ENCODE peak calls at places on chromosomes 4 and X, in ten cellular contexts. One of them, this sample, is unnamed.

GRCh38 chrX:149198980-149199732 is 305.9 kb downstream of the IDS start:
- DNase-seq in foreskin fibroblast: no peak
- DNase-seq in T-helper 2 cell: no peak
- DNase-seq in lower lobe of right lung: no peak
- DNase-seq in AG10803: no peak
- DNase-seq in COLO829: no peak
- DNase-seq in NCI-H82: no peak
- DNase-seq in astrocyte: no peak
- DNase-seq in activated T-helper 1 cell treated with anti-CD3 and anti-CD28 coated beads, Interleukin-2, amount 50 U/mL, for 16 hours: no peak
- DNase-seq in GM06990: peak; percentile 32
- DNase-seq in this sample: no peak

GRCh38 chrX:132710756-132711155 is 221.9 kb upstream of the MBNL3 start:
- DNase-seq in foreskin fibroblast: no peak
- DNase-seq in T-helper 2 cell: no peak
- DNase-seq in lower lobe of right lung: no peak
- DNase-seq in AG10803: no peak
- DNase-seq in COLO829: no peak
- DNase-seq in NCI-H82: no peak
- DNase-seq in astrocyte: no peak
- DNase-seq in activated T-helper 1 cell treated with anti-CD3 and anti-CD28 coated beads, Interleukin-2, amount 50 U/mL, for 16 hours: no peak
- DNase-seq in GM06990: no peak
- DNase-seq in this sample: no peak

GRCh38 chr4:5661237-5661636 is 47.1 kb downstream of the EVC2 start:
- DNase-seq in foreskin fibroblast: no peak
- DNase-seq in T-helper 2 cell: no peak
- DNase-seq in lower lobe of right lung: no peak
- DNase-seq in AG10803: no peak
- DNase-seq in COLO829: no peak
- DNase-seq in NCI-H82: no peak
- DNase-seq in astrocyte: no peak
- DNase-seq in activated T-helper 1 cell treated with anti-CD3 and anti-CD28 coated beads, Interleukin-2, amount 50 U/mL, for 16 hours: no peak
- DNase-seq in GM06990: no peak
- DNase-seq in this sample: no peak

GRCh38 chr4:153661915-153662314 is 22.2 kb upstream of the TLR2 start:
- DNase-seq in foreskin fibroblast: no peak
- DNase-seq in T-helper 2 cell: no peak
- DNase-seq in lower lobe of right lung: no peak
- DNase-seq in AG10803: no peak
- DNase-seq in COLO829: no peak
- DNase-seq in NCI-H82: no peak
- DNase-seq in astrocyte: no peak
- DNase-seq in activated T-helper 1 cell treated with anti-CD3 and anti-CD28 coated beads, Interleukin-2, amount 50 U/mL, for 16 hours: no peak
- DNase-seq in GM06990: no peak
- DNase-seq in this sample: no peak

GRCh38 chr4:113822555-113823290 is 61.2 kb upstream of the CAMK2D start:
- DNase-seq in foreskin fibroblast: no peak
- DNase-seq in T-helper 2 cell: peak; percentile 32
- DNase-seq in lower lobe of right lung: no peak
- DNase-seq in AG10803: peak; percentile 27
- DNase-seq in COLO829: no peak
- DNase-seq in NCI-H82: peak; percentile 1
- DNase-seq in astrocyte: peak; percentile 38
- DNase-seq in activated T-helper 1 cell treated with anti-CD3 and anti-CD28 coated beads, Interleukin-2, amount 50 U/mL, for 16 hours: no peak
- DNase-seq in GM06990: peak; percentile 79
- DNase-seq in this sample: no peak

GRCh38 chr4:89305712-89306437 is 1.7 kb downstream of the GPRIN3 start:
- DNase-seq in foreskin fibroblast: peak; percentile 21
- DNase-seq in T-helper 2 cell: peak; percentile 87
- DNase-seq in lower lobe of right lung: no peak
- DNase-seq in AG10803: peak; percentile 31
- DNase-seq in COLO829: no peak
- DNase-seq in NCI-H82: peak; percentile 23
- DNase-seq in astrocyte: peak; percentile 46
- DNase-seq in activated T-helper 1 cell treated with anti-CD3 and anti-CD28 coated beads, Interleukin-2, amount 50 U/mL, for 16 hours: no peak
- DNase-seq in GM06990: no peak
- DNase-seq in this sample: no peak

GRCh38 chr4:20337261-20337664 is 85.6 kb downstream of the SLIT2 start:
- DNase-seq in foreskin fibroblast: no peak
- DNase-seq in T-helper 2 cell: no peak
- DNase-seq in lower lobe of right lung: no peak
- DNase-seq in AG10803: no peak
- DNase-seq in COLO829: no peak
- DNase-seq in NCI-H82: peak; percentile 81
- DNase-seq in astrocyte: peak; percentile 55
- DNase-seq in activated T-helper 1 cell treated with anti-CD3 and anti-CD28 coated beads, Interleukin-2, amount 50 U/mL, for 16 hours: no peak
- DNase-seq in GM06990: no peak
- DNase-seq in this sample: no peak

GRCh38 chrX:104319346-104319745 is 64.6 kb upstream of the ESX1 start:
- DNase-seq in foreskin fibroblast: no peak
- DNase-seq in T-helper 2 cell: no peak
- DNase-seq in lower lobe of right lung: no peak
- DNase-seq in AG10803: no peak
- DNase-seq in COLO829: no peak
- DNase-seq in NCI-H82: no peak
- DNase-seq in astrocyte: no peak
- DNase-seq in activated T-helper 1 cell treated with anti-CD3 and anti-CD28 coated beads, Interleukin-2, amount 50 U/mL, for 16 hours: no peak
- DNase-seq in GM06990: no peak
- DNase-seq in this sample: no peak

GRCh38 chr4:119697887-119698393 is 69.3 kb upstream of the PDE5A start:
- DNase-seq in foreskin fibroblast: no peak
- DNase-seq in T-helper 2 cell: no peak
- DNase-seq in lower lobe of right lung: no peak
- DNase-seq in AG10803: no peak
- DNase-seq in COLO829: peak; percentile 20
- DNase-seq in NCI-H82: no peak
- DNase-seq in astrocyte: no peak
- DNase-seq in activated T-helper 1 cell treated with anti-CD3 and anti-CD28 coated beads, Interleukin-2, amount 50 U/mL, for 16 hours: no peak
- DNase-seq in GM06990: no peak
- DNase-seq in this sample: no peak

GRCh38 chr4:97593248-97593647 is 550.0 kb downstream of the STPG2 start:
- DNase-seq in foreskin fibroblast: no peak
- DNase-seq in T-helper 2 cell: no peak
- DNase-seq in lower lobe of right lung: no peak
- DNase-seq in AG10803: no peak
- DNase-seq in COLO829: no peak
- DNase-seq in NCI-H82: no peak
- DNase-seq in astrocyte: no peak
- DNase-seq in activated T-helper 1 cell treated with anti-CD3 and anti-CD28 coated beads, Interleukin-2, amount 50 U/mL, for 16 hours: no peak
- DNase-seq in GM06990: no peak
- DNase-seq in this sample: no peak

GRCh38 chrX:109966246-109966645 is 36.7 kb upstream of the TMEM164 start:
- DNase-seq in foreskin fibroblast: peak; percentile 24
- DNase-seq in T-helper 2 cell: no peak
- DNase-seq in lower lobe of right lung: no peak
- DNase-seq in AG10803: no peak
- DNase-seq in COLO829: no peak
- DNase-seq in NCI-H82: no peak
- DNase-seq in astrocyte: no peak
- DNase-seq in activated T-helper 1 cell treated with anti-CD3 and anti-CD28 coated beads, Interleukin-2, amount 50 U/mL, for 16 hours: no peak
- DNase-seq in GM06990: no peak
- DNase-seq in this sample: no peak

GRCh38 chr4:139458999-139459398 is 5.1 kb downstream of the RAB33B start:
- DNase-seq in foreskin fibroblast: no peak
- DNase-seq in T-helper 2 cell: no peak
- DNase-seq in lower lobe of right lung: no peak
- DNase-seq in AG10803: no peak
- DNase-seq in COLO829: no peak
- DNase-seq in NCI-H82: no peak
- DNase-seq in astrocyte: no peak
- DNase-seq in activated T-helper 1 cell treated with anti-CD3 and anti-CD28 coated beads, Interleukin-2, amount 50 U/mL, for 16 hours: no peak
- DNase-seq in GM06990: no peak
- DNase-seq in this sample: no peak

GRCh38 chrX:154082396-154083133 is 15.0 kb downstream of the MECP2 start:
- DNase-seq in foreskin fibroblast: peak; percentile 57
- DNase-seq in T-helper 2 cell: no peak
- DNase-seq in lower lobe of right lung: no peak
- DNase-seq in AG10803: peak; percentile 78
- DNase-seq in COLO829: no peak
- DNase-seq in NCI-H82: no peak
- DNase-seq in astrocyte: peak; percentile 59
- DNase-seq in activated T-helper 1 cell treated with anti-CD3 and anti-CD28 coated beads, Interleukin-2, amount 50 U/mL, for 16 hours: no peak
- DNase-seq in GM06990: no peak
- DNase-seq in this sample: no peak

GRCh38 chr4:162164881-162165528 is 1.2 kb upstream of the FSTL5 start:
- DNase-seq in foreskin fibroblast: no peak
- DNase-seq in T-helper 2 cell: no peak
- DNase-seq in lower lobe of right lung: no peak
- DNase-seq in AG10803: no peak
- DNase-seq in COLO829: no peak
- DNase-seq in NCI-H82: peak; percentile 7
- DNase-seq in astrocyte: peak; percentile 1
- DNase-seq in activated T-helper 1 cell treated with anti-CD3 and anti-CD28 coated beads, Interleukin-2, amount 50 U/mL, for 16 hours: no peak
- DNase-seq in GM06990: no peak
- DNase-seq in this sample: no peak

GRCh38 chrX:148310402-148311200 is 189.8 kb upstream of the AFF2 start:
- DNase-seq in foreskin fibroblast: no peak
- DNase-seq in T-helper 2 cell: peak; percentile 97
- DNase-seq in lower lobe of right lung: no peak
- DNase-seq in AG10803: no peak
- DNase-seq in COLO829: no peak
- DNase-seq in NCI-H82: no peak
- DNase-seq in astrocyte: no peak
- DNase-seq in activated T-helper 1 cell treated with anti-CD3 and anti-CD28 coated beads, Interleukin-2, amount 50 U/mL, for 16 hours: peak; percentile 7
- DNase-seq in GM06990: no peak
- DNase-seq in this sample: no peak

GRCh38 chrX:136646602-136647239 is 1.2 kb upstream of the CD40LG start:
- DNase-seq in foreskin fibroblast: no peak
- DNase-seq in T-helper 2 cell: peak; percentile 80
- DNase-seq in lower lobe of right lung: no peak
- DNase-seq in AG10803: no peak
- DNase-seq in COLO829: no peak
- DNase-seq in NCI-H82: no peak
- DNase-seq in astrocyte: no peak
- DNase-seq in activated T-helper 1 cell treated with anti-CD3 and anti-CD28 coated beads, Interleukin-2, amount 50 U/mL, for 16 hours: peak; percentile 12
- DNase-seq in GM06990: no peak
- DNase-seq in this sample: no peak

GRCh38 chr4:152684587-152684986 is 4.8 kb upstream of the TMEM154 start:
- DNase-seq in foreskin fibroblast: no peak
- DNase-seq in T-helper 2 cell: no peak
- DNase-seq in lower lobe of right lung: no peak
- DNase-seq in AG10803: no peak
- DNase-seq in COLO829: no peak
- DNase-seq in NCI-H82: no peak
- DNase-seq in astrocyte: no peak
- DNase-seq in activated T-helper 1 cell treated with anti-CD3 and anti-CD28 coated beads, Interleukin-2, amount 50 U/mL, for 16 hours: no peak
- DNase-seq in GM06990: no peak
- DNase-seq in this sample: no peak

GRCh38 chr4:20408596-20408995 is 156.9 kb downstream of the SLIT2 start:
- DNase-seq in foreskin fibroblast: no peak
- DNase-seq in T-helper 2 cell: no peak
- DNase-seq in lower lobe of right lung: no peak
- DNase-seq in AG10803: peak; percentile 46
- DNase-seq in COLO829: no peak
- DNase-seq in NCI-H82: no peak
- DNase-seq in astrocyte: peak; percentile 50
- DNase-seq in activated T-helper 1 cell treated with anti-CD3 and anti-CD28 coated beads, Interleukin-2, amount 50 U/mL, for 16 hours: no peak
- DNase-seq in GM06990: no peak
- DNase-seq in this sample: no peak

GRCh38 chr4:83961575-83961974 is 425.7 kb downstream of the GPAT3 start:
- DNase-seq in foreskin fibroblast: no peak
- DNase-seq in T-helper 2 cell: no peak
- DNase-seq in lower lobe of right lung: no peak
- DNase-seq in AG10803: peak; percentile 34
- DNase-seq in COLO829: peak; percentile 31
- DNase-seq in NCI-H82: no peak
- DNase-seq in astrocyte: peak; percentile 10
- DNase-seq in activated T-helper 1 cell treated with anti-CD3 and anti-CD28 coated beads, Interleukin-2, amount 50 U/mL, for 16 hours: no peak
- DNase-seq in GM06990: no peak
- DNase-seq in this sample: no peak

GRCh38 chrX:44162964-44163475 is 180.5 kb downstream of the EFHC2 start:
- DNase-seq in foreskin fibroblast: no peak
- DNase-seq in T-helper 2 cell: no peak
- DNase-seq in lower lobe of right lung: no peak
- DNase-seq in AG10803: no peak
- DNase-seq in COLO829: peak; percentile 50
- DNase-seq in NCI-H82: peak; percentile 91
- DNase-seq in astrocyte: peak; percentile 18
- DNase-seq in activated T-helper 1 cell treated with anti-CD3 and anti-CD28 coated beads, Interleukin-2, amount 50 U/mL, for 16 hours: no peak
- DNase-seq in GM06990: no peak
- DNase-seq in this sample: no peak

GRCh38 chr4:46793036-46793435 is 116.0 kb downstream of the COX7B2 start:
- DNase-seq in foreskin fibroblast: no peak
- DNase-seq in T-helper 2 cell: no peak
- DNase-seq in lower lobe of right lung: no peak
- DNase-seq in AG10803: no peak
- DNase-seq in COLO829: no peak
- DNase-seq in NCI-H82: no peak
- DNase-seq in astrocyte: no peak
- DNase-seq in activated T-helper 1 cell treated with anti-CD3 and anti-CD28 coated beads, Interleukin-2, amount 50 U/mL, for 16 hours: no peak
- DNase-seq in GM06990: no peak
- DNase-seq in this sample: no peak

GRCh38 chr4:153142700-153143438 is 61.4 kb upstream of the TRIM2 start:
- DNase-seq in foreskin fibroblast: peak; percentile 49
- DNase-seq in T-helper 2 cell: peak; percentile 70
- DNase-seq in lower lobe of right lung: peak; percentile 80
- DNase-seq in AG10803: peak; percentile 72
- DNase-seq in COLO829: peak; percentile 94
- DNase-seq in NCI-H82: peak; percentile 79
- DNase-seq in astrocyte: peak; percentile 44
- DNase-seq in activated T-helper 1 cell treated with anti-CD3 and anti-CD28 coated beads, Interleukin-2, amount 50 U/mL, for 16 hours: no peak
- DNase-seq in GM06990: no peak
- DNase-seq in this sample: no peak

GRCh38 chrX:150352114-150352513 is 11.0 kb upstream of the MAMLD1 start:
- DNase-seq in foreskin fibroblast: peak; percentile 21
- DNase-seq in T-helper 2 cell: no peak
- DNase-seq in lower lobe of right lung: no peak
- DNase-seq in AG10803: peak; percentile 42
- DNase-seq in COLO829: no peak
- DNase-seq in NCI-H82: no peak
- DNase-seq in astrocyte: no peak
- DNase-seq in activated T-helper 1 cell treated with anti-CD3 and anti-CD28 coated beads, Interleukin-2, amount 50 U/mL, for 16 hours: no peak
- DNase-seq in GM06990: no peak
- DNase-seq in this sample: no peak

GRCh38 chr4:153207561-153207960 is 3.3 kb downstream of the TRIM2 start:
- DNase-seq in foreskin fibroblast: peak; percentile 17
- DNase-seq in T-helper 2 cell: no peak
- DNase-seq in lower lobe of right lung: no peak
- DNase-seq in AG10803: peak; percentile 20
- DNase-seq in COLO829: peak; percentile 40
- DNase-seq in NCI-H82: peak; percentile 21
- DNase-seq in astrocyte: no peak
- DNase-seq in activated T-helper 1 cell treated with anti-CD3 and anti-CD28 coated beads, Interleukin-2, amount 50 U/mL, for 16 hours: no peak
- DNase-seq in GM06990: no peak
- DNase-seq in this sample: no peak

GRCh38 chr4:36244257-36245084 is at the start of gene ARAP2:
- DNase-seq in foreskin fibroblast: no peak
- DNase-seq in T-helper 2 cell: peak; percentile 80
- DNase-seq in lower lobe of right lung: peak; percentile 83
- DNase-seq in AG10803: no peak
- DNase-seq in COLO829: peak; percentile 3
- DNase-seq in NCI-H82: peak; percentile 21
- DNase-seq in astrocyte: peak; percentile 53
- DNase-seq in activated T-helper 1 cell treated with anti-CD3 and anti-CD28 coated beads, Interleukin-2, amount 50 U/mL, for 16 hours: peak; percentile 34
- DNase-seq in GM06990: peak; percentile 87
- DNase-seq in this sample: no peak

GRCh38 chr4:108834787-108835384 is 72.0 kb upstream of the ETNPPL start:
- DNase-seq in foreskin fibroblast: no peak
- DNase-seq in T-helper 2 cell: no peak
- DNase-seq in lower lobe of right lung: no peak
- DNase-seq in AG10803: peak; percentile 64
- DNase-seq in COLO829: peak; percentile 40
- DNase-seq in NCI-H82: peak; percentile 42
- DNase-seq in astrocyte: peak; percentile 46
- DNase-seq in activated T-helper 1 cell treated with anti-CD3 and anti-CD28 coated beads, Interleukin-2, amount 50 U/mL, for 16 hours: no peak
- DNase-seq in GM06990: no peak
- DNase-seq in this sample: no peak

GRCh38 chrX:47618923-47619485 is 653 bp downstream of the SYN1 start:
- DNase-seq in foreskin fibroblast: no peak
- DNase-seq in T-helper 2 cell: no peak
- DNase-seq in lower lobe of right lung: no peak
- DNase-seq in AG10803: no peak
- DNase-seq in COLO829: no peak
- DNase-seq in NCI-H82: no peak
- DNase-seq in astrocyte: no peak
- DNase-seq in activated T-helper 1 cell treated with anti-CD3 and anti-CD28 coated beads, Interleukin-2, amount 50 U/mL, for 16 hours: no peak
- DNase-seq in GM06990: no peak
- DNase-seq in this sample: no peak

GRCh38 chrX:119093991-119094741 is 21.4 kb downstream of the CT47C1 start:
- DNase-seq in foreskin fibroblast: peak; percentile 8
- DNase-seq in T-helper 2 cell: no peak
- DNase-seq in lower lobe of right lung: no peak
- DNase-seq in AG10803: no peak
- DNase-seq in COLO829: peak; percentile 81
- DNase-seq in NCI-H82: no peak
- DNase-seq in astrocyte: no peak
- DNase-seq in activated T-helper 1 cell treated with anti-CD3 and anti-CD28 coated beads, Interleukin-2, amount 50 U/mL, for 16 hours: no peak
- DNase-seq in GM06990: no peak
- DNase-seq in this sample: no peak